ENCODE peak calls at places on chromosomes 3 and 15, in eight cellular contexts. C, H, N, U, M, F, E and O are unnamed samples.
A peak's percentile ranks its signal among the peaks of the same experiment; 100 is the strongest.

GRCh38 chr3:155664922-155665695 is 79.8 kb downstream of the PLCH1 start:
- DNase-seq in H (no peak), E (no peak), F (peak; percentile 5), U (peak; percentile 56), M (peak; percentile 47), N (peak; percentile 69), C (no peak), O (peak; percentile 70)

GRCh38 chr3:97910931-97911351 is 61.3 kb downstream of the RIOX2 start:
- DNase-seq in M (no peak), N (no peak), F (peak; percentile 59), E (no peak), H (no peak), C (no peak), U (no peak), O (no peak)

GRCh38 chr15:87348746-87349145 is 907.8 kb downstream of the NTRK3 start:
- DNase-seq in N (no peak), C (no peak), F (no peak), M (no peak), H (no peak), E (no peak), U (no peak), O (no peak)

GRCh38 chr15:55319537-55320325 is 709 bp downstream of the PIGB start:
- DNase-seq in F (peak; percentile 15), H (no peak), E (no peak), M (no peak), N (no peak), C (no peak), U (no peak), O (no peak)

GRCh38 chr15:89556413-89557262 is 18.6 kb upstream of the TICRR start:
- DNase-seq in H (peak; percentile 42), N (peak; percentile 29), C (peak; percentile 35), U (peak; percentile 39), F (peak; percentile 93), E (peak; percentile 5), M (peak; percentile 28), O (no peak)

GRCh38 chr15:87267798-87268197 is 988.7 kb downstream of the NTRK3 start:
- DNase-seq in H (no peak), N (no peak), F (no peak), U (no peak), M (no peak), C (no peak), E (no peak), O (no peak)

GRCh38 chr3:1506090-1506489 is 413.3 kb downstream of the CNTN6 start:
- DNase-seq in C (no peak), H (no peak), E (no peak), M (no peak), N (no peak), F (peak; percentile 3), U (no peak), O (no peak)

GRCh38 chr3:119589087-119589773 is 8.5 kb upstream of the PLA1A start:
- DNase-seq in M (no peak), F (no peak), U (no peak), E (no peak), C (no peak), H (no peak), N (no peak), O (no peak)

GRCh38 chr3:117628896-117629295 is 919.3 kb downstream of the TUSC7 start:
- DNase-seq in C (no peak), F (peak; percentile 8), N (no peak), U (peak; percentile 54), M (peak; percentile 22), E (no peak), H (peak; percentile 63), O (no peak)

GRCh38 chr3:148975277-148975676 is 16.1 kb upstream of the GYG1 start:
- DNase-seq in M (peak; percentile 54), E (no peak), C (no peak), F (no peak), N (no peak), U (no peak), H (no peak), O (no peak)

GRCh38 chr3:23567917-23568316 is 237.8 kb upstream of the UBE2E1 start:
- DNase-seq in C (no peak), U (no peak), N (no peak), H (no peak), F (no peak), M (no peak), E (no peak), O (peak; percentile 94)

GRCh38 chr3:186220365-186220764 is 111.5 kb upstream of the ETV5 start:
- DNase-seq in N (no peak), E (no peak), M (no peak), F (no peak), H (no peak), U (no peak), C (no peak), O (no peak)

GRCh38 chr3:171374260-171374659 is 85.9 kb downstream of the TNIK start:
- DNase-seq in M (no peak), N (no peak), F (no peak), H (no peak), C (no peak), E (no peak), U (no peak), O (no peak)

GRCh38 chr15:101437209-101437608 is 52.3 kb downstream of the PCSK6 start:
- DNase-seq in C (no peak), U (peak; percentile 27), H (no peak), N (no peak), E (no peak), F (no peak), M (no peak), O (no peak)

GRCh38 chr15:62895905-62896316 is 146.6 kb upstream of the TPM1 start:
- DNase-seq in H (no peak), N (no peak), F (peak; percentile 56), U (no peak), M (no peak), C (no peak), E (no peak), O (peak; percentile 98)

GRCh38 chr3:13145826-13146642 is 72.8 kb upstream of the IQSEC1 start:
- DNase-seq in C (no peak), N (no peak), U (no peak), F (no peak), H (no peak), M (no peak), E (no peak), O (no peak)

GRCh38 chr15:75648156-75649000 is 666 bp downstream of the SNX33 start:
- DNase-seq in H (no peak), C (no peak), E (no peak), U (peak; percentile 51), F (peak; percentile 39), N (no peak), M (peak; percentile 60), O (no peak)

GRCh38 chr15:49906976-49907375 is 212.1 kb downstream of the ATP8B4 start:
- DNase-seq in E (no peak), M (no peak), H (no peak), U (no peak), N (no peak), F (no peak), C (no peak), O (no peak)

GRCh38 chr15:68354923-68355322 is 77.0 kb downstream of the ITGA11 start:
- DNase-seq in F (no peak), H (no peak), C (no peak), N (no peak), M (no peak), U (no peak), E (no peak), O (peak; percentile 71)

GRCh38 chr3:178560759-178561158 is 24.5 kb downstream of the KCNMB2 start:
- DNase-seq in U (no peak), C (no peak), M (no peak), E (no peak), F (no peak), H (no peak), N (no peak), O (no peak)

GRCh38 chr15:88187195-88187594 is 69.3 kb downstream of the NTRK3 start:
- DNase-seq in F (no peak), N (no peak), H (no peak), M (no peak), C (no peak), U (no peak), E (no peak), O (no peak)

GRCh38 chr3:111838133-111838532 is 20.9 kb upstream of the PHLDB2 start:
- DNase-seq in F (no peak), N (no peak), C (no peak), U (no peak), M (no peak), E (no peak), H (no peak), O (no peak)

GRCh38 chr15:34886134-34886533 is 83.4 kb downstream of the AQR start:
- DNase-seq in M (no peak), C (no peak), U (no peak), E (no peak), H (no peak), F (no peak), N (no peak), O (no peak)

GRCh38 chr15:37102315-37103021 is 2.1 kb upstream of the MEIS2 start:
- DNase-seq in F (peak; percentile 55), E (no peak), C (no peak), M (no peak), H (peak; percentile 45), U (no peak), N (no peak), O (no peak)